ENCODE peak calls at places on chromosomes 13 and 19, in nine cellular contexts. B, Z, W, N, J, L, V, O and X are unnamed samples.

GRCh38 chr19:47790398-47790814 is 11.9 kb downstream of the SELENOW start:
- DNase-seq in B (peak), Z (peak), W (peak), N (peak), J (peak), L (peak), V (no peak), O (peak), X (no peak)

GRCh38 chr13:39631307-39631706 is 24.2 kb upstream of the COG6 start:
- DNase-seq in B (no peak), Z (no peak), W (no peak), N (no peak), J (no peak), L (no peak), V (no peak), O (no peak), X (no peak)

GRCh38 chr13:75432045-75432444 is 49.9 kb downstream of the TBC1D4 start:
- DNase-seq in B (no peak), Z (no peak), W (no peak), N (no peak), J (no peak), L (no peak), V (no peak), O (no peak), X (no peak)

GRCh38 chr13:97423300-97424045 is 10.5 kb upstream of the RAP2A start:
- DNase-seq in B (no peak), Z (no peak), W (no peak), N (no peak), J (peak), L (no peak), V (no peak), O (no peak), X (no peak)

GRCh38 chr13:36297600-36298338 is at the start of gene CCDC169:
- DNase-seq in B (peak), Z (no peak), W (peak), N (peak), J (peak), L (peak), V (peak), O (peak), X (no peak)

GRCh38 chr19:21588202-21588601 is 82.8 kb downstream of the ZNF429 start:
- DNase-seq in B (no peak), Z (no peak), W (no peak), N (no peak), J (no peak), L (no peak), V (no peak), O (no peak), X (no peak)

GRCh38 chr13:111407381-111408131 is 87.1 kb downstream of the TEX29 start:
- DNase-seq in B (no peak), Z (no peak), W (no peak), N (no peak), J (no peak), L (no peak), V (no peak), O (no peak), X (no peak)

GRCh38 chr13:29918845-29919244 is 68.4 kb upstream of the UBL3 start:
- DNase-seq in B (no peak), Z (peak), W (no peak), N (peak), J (no peak), L (no peak), V (no peak), O (no peak), X (no peak)

GRCh38 chr13:99086149-99086868 is 108.4 kb upstream of the DOCK9 start:
- DNase-seq in B (peak), Z (peak), W (peak), N (peak), J (peak), L (peak), V (no peak), O (peak), X (no peak)

GRCh38 chr13:25912961-25913360 is 138.9 kb downstream of the SHISA2 start:
- DNase-seq in B (no peak), Z (no peak), W (no peak), N (no peak), J (no peak), L (no peak), V (no peak), O (no peak), X (no peak)

GRCh38 chr13:26026211-26026610 is 25.6 kb downstream of the SHISA2 start:
- DNase-seq in B (no peak), Z (no peak), W (no peak), N (no peak), J (no peak), L (no peak), V (no peak), O (no peak), X (no peak)

GRCh38 chr13:38990693-38991092 is at the start of gene STOML3:
- DNase-seq in B (no peak), Z (no peak), W (no peak), N (no peak), J (no peak), L (no peak), V (no peak), O (no peak), X (no peak)

GRCh38 chr19:16018106-16018755 is 58.1 kb upstream of the TPM4 start:
- DNase-seq in B (no peak), Z (no peak), W (no peak), N (no peak), J (no peak), L (no peak), V (no peak), O (no peak), X (no peak)

GRCh38 chr13:90197722-90198121 is 1149.8 kb upstream of the MIR17HG start:
- DNase-seq in B (no peak), Z (no peak), W (no peak), N (no peak), J (no peak), L (no peak), V (no peak), O (no peak), X (no peak)

GRCh38 chr13:110628477-110628793 is 13.1 kb downstream of the NAXD start:
- DNase-seq in B (no peak), Z (no peak), W (no peak), N (no peak), J (no peak), L (no peak), V (no peak), O (no peak), X (no peak)

GRCh38 chr19:1081301-1082164 is 13.6 kb downstream of the POLR2E start:
- DNase-seq in B (no peak), Z (no peak), W (no peak), N (no peak), J (no peak), L (no peak), V (no peak), O (no peak), X (no peak)

GRCh38 chr13:111999352-111999751 is 67.6 kb upstream of the SOX1 start:
- DNase-seq in B (no peak), Z (no peak), W (no peak), N (no peak), J (no peak), L (no peak), V (no peak), O (no peak), X (no peak)

GRCh38 chr19:13154911-13155471 is 4.8 kb downstream of the IER2 start:
- DNase-seq in B (peak), Z (peak), W (peak), N (peak), J (no peak), L (peak), V (no peak), O (peak), X (peak)

GRCh38 chr19:46423194-46423593 is 5.5 kb downstream of the PNMA8C start:
- DNase-seq in B (no peak), Z (no peak), W (no peak), N (no peak), J (no peak), L (no peak), V (no peak), O (no peak), X (no peak)

GRCh38 chr13:101749584-101749983 is 297.1 kb downstream of the ITGBL1 start:
- DNase-seq in B (no peak), Z (no peak), W (no peak), N (no peak), J (no peak), L (no peak), V (no peak), O (no peak), X (no peak)

GRCh38 chr13:60869941-60870613 is 473.1 kb downstream of the TDRD3 start:
- DNase-seq in B (no peak), Z (no peak), W (no peak), N (no peak), J (peak), L (peak), V (no peak), O (no peak), X (no peak)

GRCh38 chr13:74248477-74248876 is 114.3 kb upstream of the KLF12 start:
- DNase-seq in B (no peak), Z (no peak), W (no peak), N (no peak), J (no peak), L (no peak), V (no peak), O (no peak), X (no peak)

GRCh38 chr13:101155920-101156319 is 260.4 kb downstream of the NALCN start:
- DNase-seq in B (no peak), Z (no peak), W (no peak), N (no peak), J (no peak), L (no peak), V (no peak), O (no peak), X (no peak)

GRCh38 chr13:112181336-112182051 is 114.5 kb downstream of the SOX1 start:
- DNase-seq in B (no peak), Z (no peak), W (no peak), N (no peak), J (no peak), L (no peak), V (no peak), O (no peak), X (no peak)

GRCh38 chr19:44582581-44583265 is 30.6 kb upstream of the IGSF23 start:
- DNase-seq in B (peak), Z (peak), W (no peak), N (no peak), J (peak), L (no peak), V (no peak), O (no peak), X (no peak)

GRCh38 chr19:12346896-12347295 is 13.5 kb upstream of the ZNF563 start:
- DNase-seq in B (no peak), Z (no peak), W (peak), N (no peak), J (no peak), L (no peak), V (no peak), O (no peak), X (no peak)

GRCh38 chr13:76991432-76991795 is 467 bp upstream of the CLN5 start:
- DNase-seq in B (no peak), Z (no peak), W (peak), N (no peak), J (peak), L (no peak), V (no peak), O (peak), X (no peak)

GRCh38 chr19:18636969-18637629 is at the start of gene KLHL26:
- DNase-seq in B (no peak), Z (no peak), W (no peak), N (no peak), J (no peak), L (no peak), V (no peak), O (no peak), X (no peak)

GRCh38 chr19:36605839-36606478 is 846 bp downstream of the ZNF382 start:
- DNase-seq in B (no peak), Z (no peak), W (no peak), N (no peak), J (no peak), L (no peak), V (no peak), O (peak), X (no peak)

GRCh38 chr13:30792257-30793000 is 57.1 kb downstream of the ALOX5AP start:
- DNase-seq in B (no peak), Z (peak), W (no peak), N (peak), J (peak), L (peak), V (peak), O (no peak), X (no peak)

GRCh38 chr13:48977973-48978372 is 2.3 kb downstream of the FNDC3A start:
- DNase-seq in B (no peak), Z (no peak), W (peak), N (no peak), J (no peak), L (no peak), V (no peak), O (peak), X (no peak)

GRCh38 chr19:29505034-29505824 is 20.6 kb upstream of the VSTM2B start:
- DNase-seq in B (no peak), Z (no peak), W (no peak), N (no peak), J (no peak), L (no peak), V (no peak), O (no peak), X (no peak)

GRCh38 chr13:33797622-33798021 is 20.3 kb upstream of the RFC3 start:
- DNase-seq in B (no peak), Z (no peak), W (no peak), N (no peak), J (no peak), L (no peak), V (no peak), O (no peak), X (no peak)

GRCh38 chr13:23671902-23672301 is 101.7 kb downstream of the TNFRSF19 start:
- DNase-seq in B (no peak), Z (no peak), W (no peak), N (no peak), J (no peak), L (no peak), V (no peak), O (no peak), X (no peak)

GRCh38 chr13:23673867-23674605 is 103.8 kb downstream of the TNFRSF19 start:
- DNase-seq in B (no peak), Z (no peak), W (no peak), N (no peak), J (no peak), L (no peak), V (no peak), O (no peak), X (no peak)

GRCh38 chr13:23673354-23673753 is 103.1 kb downstream of the TNFRSF19 start:
- DNase-seq in B (no peak), Z (no peak), W (no peak), N (no peak), J (no peak), L (no peak), V (peak), O (no peak), X (no peak)

GRCh38 chr13:23672616-23673015 is 102.4 kb downstream of the TNFRSF19 start:
- DNase-seq in B (no peak), Z (no peak), W (no peak), N (no peak), J (peak), L (no peak), V (no peak), O (no peak), X (no peak)

GRCh38 chr13:23674795-23675640 is 104.8 kb downstream of the TNFRSF19 start:
- DNase-seq in B (no peak), Z (no peak), W (no peak), N (peak), J (no peak), L (no peak), V (no peak), O (no peak), X (no peak)
- TF ChIP-seq CTCF in B (no peak), Z (no peak), W (no peak), N (no peak), J (no peak), L (no peak), V (no peak), O (no peak), X (no peak)

DNA sequence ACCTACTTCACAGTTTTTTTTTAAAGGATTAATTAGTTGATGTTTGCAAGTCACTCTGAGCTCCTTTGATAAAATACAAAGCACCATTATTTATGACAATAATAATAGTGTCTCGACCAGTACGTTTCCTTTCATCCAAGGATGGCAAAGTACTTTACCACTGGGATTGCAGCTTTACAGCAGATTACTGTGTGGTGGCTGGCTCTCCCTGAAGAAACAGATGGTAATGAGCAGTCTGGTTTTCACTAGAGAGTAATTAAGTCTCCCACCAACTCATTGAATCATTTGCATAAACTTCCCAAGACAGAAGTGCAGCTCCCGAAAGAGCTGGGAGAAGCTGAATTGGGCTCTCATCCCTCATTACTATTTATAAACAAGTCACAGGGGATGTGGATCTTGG is 48.7 kb downstream of the KLF5 start:
- DNase-seq in B (no peak), Z (no peak), W (no peak), N (no peak), J (no peak), L (no peak), V (no peak), O (no peak), X (no peak)
- TF ChIP-seq CTCF in B (no peak), Z (no peak), W (no peak), N (no peak), J (no peak), L (no peak), V (no peak), O (no peak), X (no peak)

DNA sequence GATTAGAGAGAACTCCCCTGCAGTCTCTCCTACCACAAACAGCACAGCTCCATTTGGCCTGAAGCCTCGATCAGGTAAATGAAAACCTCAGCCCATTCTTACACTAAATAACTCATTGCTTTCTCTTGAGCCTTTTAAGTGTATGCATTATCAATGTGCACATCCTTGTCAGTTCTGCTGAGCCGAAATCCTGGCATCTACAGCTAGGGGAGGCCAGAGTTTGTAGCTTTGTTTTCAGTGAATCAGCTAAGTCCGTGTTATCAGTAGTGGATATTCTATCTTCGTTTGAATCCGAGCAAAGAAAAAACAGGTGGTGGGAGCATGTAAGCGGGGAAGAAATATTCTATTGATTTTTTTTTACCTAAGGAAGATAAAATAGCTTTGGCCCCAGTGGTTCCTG is 84.4 kb downstream of the ESD start:
- DNase-seq in B (no peak), Z (no peak), W (no peak), N (no peak), J (no peak), L (no peak), V (no peak), O (no peak), X (no peak)
- TF ChIP-seq CTCF in B (peak), Z (no peak), W (no peak), N (no peak), J (no peak), L (no peak), V (no peak), O (no peak), X (no peak)

GRCh38 chr19:38224014-38224862 is at the start of gene DPF1:
- DNase-seq in B (peak), Z (peak), W (peak), N (peak), J (peak), L (peak), V (no peak), O (peak), X (peak)
- TF ChIP-seq CTCF in B (peak), Z (peak), W (no peak), N (no peak), J (no peak), L (no peak), V (no peak), O (no peak), X (peak)

DNA sequence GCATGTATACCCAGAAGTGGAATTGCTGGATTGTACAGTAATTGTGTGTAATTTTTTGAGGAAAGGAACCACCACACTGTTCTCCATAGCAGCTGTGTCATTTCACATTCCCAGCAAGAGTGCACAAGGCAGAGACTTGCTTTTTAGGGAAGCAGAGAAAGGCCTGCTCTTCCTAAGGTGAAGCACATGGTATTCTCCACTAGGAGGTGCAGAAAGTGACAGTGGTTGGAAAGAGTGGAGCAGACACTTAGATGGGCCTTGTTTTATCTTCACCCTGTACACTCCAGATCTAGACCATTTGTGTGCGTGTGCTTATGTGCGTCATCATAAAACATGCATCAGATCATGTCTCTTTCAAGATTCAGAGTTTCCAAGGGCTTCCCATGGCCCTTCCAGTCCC is 35.0 kb downstream of the FAM124A start:
- DNase-seq in B (no peak), Z (no peak), W (no peak), N (no peak), J (no peak), L (no peak), V (no peak), O (no peak), X (no peak)
- TF ChIP-seq CTCF in B (no peak), Z (no peak), W (no peak), N (no peak), J (no peak), L (no peak), V (no peak), O (no peak), X (peak)

GRCh38 chr13:95870421-95870820 is 182.8 kb downstream of the UGGT2 start:
- DNase-seq in B (no peak), Z (no peak), W (no peak), N (no peak), J (no peak), L (no peak), V (no peak), O (no peak), X (no peak)

DNA sequence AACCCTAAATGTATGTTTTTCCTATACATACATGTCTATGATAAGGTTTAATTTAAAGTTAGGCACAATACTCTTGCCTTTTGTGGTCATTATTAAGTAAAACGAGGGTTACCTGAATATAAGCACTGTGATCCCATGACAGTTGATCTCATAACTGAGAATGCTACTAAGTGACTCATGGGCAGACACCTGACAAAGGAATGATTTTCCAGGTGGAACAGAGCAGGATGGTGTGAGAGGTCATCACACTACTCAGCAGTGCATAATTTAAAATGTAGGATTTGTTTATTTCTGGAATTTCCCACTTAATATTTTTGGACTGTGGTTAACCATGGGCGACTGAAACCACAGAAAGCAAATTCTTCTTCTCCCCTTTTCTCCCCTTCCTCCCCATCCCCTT is 178.9 kb downstream of the UGGT2 start:
- DNase-seq in B (no peak), Z (no peak), W (no peak), N (no peak), J (no peak), L (no peak), V (no peak), O (no peak), X (no peak)
- TF ChIP-seq CTCF in B (no peak), Z (no peak), W (no peak), N (no peak), J (no peak), L (no peak), V (no peak), O (no peak), X (no peak)